ENCODE peak calls at places on chromosomes 6 and 20, in ten cellular contexts. K is activated CD4-positive, alpha-beta T cell treated with anti-CD3 and anti-CD28 coated beads, Interleukin-2, amount 50 U/mL, for 1 hour; J is stimulated activated CD8-positive, alpha-beta memory T cell treated with anti-CD3 and anti-CD28 coated beads, Interleukin-4, amount 100 ng/mL, for 4 hours; I is stimulated activated CD4-positive, alpha-beta T cell treated with anti-CD3 and anti-CD28 coated beads, Interleukin-12 subunit alpha, Interleukin-12 subunit beta, amount 100 ng/mL, for 48 hours; F is BJ; O is stimulated activated naive CD4-positive, alpha-beta T cell; X is central memory CD8-positive, alpha-beta T cell; P is adrenal gland; M is fibroblast of the aortic adventitia; W is naive B cell. N is an unnamed sample.

GRCh38 chr20:40286991-40287531 is 402.0 kb downstream of the MAFB start:
- DNase-seq in K (no peak), J (no peak), I (no peak), F (no peak), O (no peak), X (no peak), P (peak), M (no peak), W (no peak), N (no peak)

GRCh38 chr6:10099648-10100047 is 315.2 kb downstream of the TFAP2A start:
- DNase-seq in K (no peak), J (no peak), I (no peak), F (no peak), O (no peak), X (no peak), P (no peak), M (no peak), W (no peak), N (no peak)

GRCh38 chr20:13671500-13672288 is 33.0 kb upstream of the TASP1 start:
- DNase-seq in K (no peak), J (no peak), I (no peak), F (peak), O (no peak), X (no peak), P (peak), M (peak), W (no peak), N (no peak)

GRCh38 chr6:32852844-32853540 is 512 bp downstream of the TAP1 start:
- DNase-seq in K (peak), J (no peak), I (peak), F (no peak), O (peak), X (peak), P (peak), M (peak), W (peak), N (peak)

GRCh38 chr20:24917056-24917455 is 32.0 kb upstream of the CST7 start:
- DNase-seq in K (no peak), J (no peak), I (no peak), F (no peak), O (no peak), X (no peak), P (no peak), M (no peak), W (no peak), N (no peak)

GRCh38 chr6:163797313-163797712 is 382.8 kb downstream of the QKI start:
- DNase-seq in K (no peak), J (no peak), I (no peak), F (no peak), O (no peak), X (no peak), P (no peak), M (no peak), W (no peak), N (no peak)

GRCh38 chr6:138546733-138547185 is 47.5 kb upstream of the NHSL1 start:
- DNase-seq in K (no peak), J (no peak), I (no peak), F (no peak), O (no peak), X (no peak), P (peak), M (no peak), W (no peak), N (peak)

GRCh38 chr6:130032758-130033323 is 14.5 kb downstream of the L3MBTL3 start:
- DNase-seq in K (no peak), J (no peak), I (no peak), F (no peak), O (no peak), X (no peak), P (no peak), M (no peak), W (no peak), N (no peak)

GRCh38 chr20:6818033-6818808 is 50.7 kb downstream of the BMP2 start:
- DNase-seq in K (no peak), J (no peak), I (no peak), F (no peak), O (no peak), X (no peak), P (no peak), M (peak), W (no peak), N (no peak)

GRCh38 chr6:12791371-12791770 is 74.8 kb downstream of the PHACTR1 start:
- DNase-seq in K (no peak), J (no peak), I (no peak), F (no peak), O (no peak), X (no peak), P (no peak), M (no peak), W (no peak), N (no peak)

GRCh38 chr6:136201735-136202134 is 48.4 kb downstream of the MTFR2 start:
- DNase-seq in K (no peak), J (no peak), I (no peak), F (no peak), O (no peak), X (no peak), P (no peak), M (peak), W (no peak), N (no peak)

GRCh38 chr6:64012351-64013060 is 376.9 kb downstream of the PHF3 start:
- DNase-seq in K (no peak), J (no peak), I (no peak), F (no peak), O (no peak), X (no peak), P (no peak), M (peak), W (no peak), N (no peak)

GRCh38 chr6:108942556-108943492 is 94.6 kb downstream of the ARMC2 start:
- DNase-seq in K (peak), J (peak), I (peak), F (no peak), O (peak), X (peak), P (no peak), M (no peak), W (peak), N (peak)